ENCODE peak calls at places on chromosomes 6 and 20, in ten cellular contexts. M is T1000, F is left cardiac atrium, Y is amygdala, Q is non-pigmented ciliary epithelial cell, U is GM10248, A is ovary, R is fibroblast of mammary gland, D is HS-27A, B is head of caudate nucleus. T is an unnamed sample.

GRCh38 chr6:112330877-112331260 is 16.3 kb upstream of the RFPL4B start:
- DNase-seq in D (no peak), A (no peak), B (no peak), M (no peak), U (no peak), Q (no peak), R (no peak), F (no peak), Y (no peak), T (no peak)

GRCh38 chr6:170165501-170166117 is 125.3 kb downstream of the DLL1 start:
- DNase-seq in A (peak), D (no peak), M (no peak), R (no peak), Q (no peak), F (no peak), Y (no peak), B (peak), U (no peak), T (no peak)

GRCh38 chr6:3385660-3386151 is 71.1 kb downstream of the SLC22A23 start:
- DNase-seq in U (no peak), F (no peak), B (peak), A (no peak), M (no peak), Y (peak), Q (no peak), R (peak), D (no peak), T (no peak)

GRCh38 chr6:8499540-8499939 is 64.2 kb upstream of the SLC35B3 start:
- DNase-seq in B (no peak), Y (no peak), U (no peak), A (no peak), R (no peak), F (no peak), Q (no peak), M (no peak), D (no peak), T (no peak)

GRCh38 chr6:83310046-83310445 is 116.9 kb downstream of the RWDD2A start:
- DNase-seq in D (no peak), U (no peak), B (no peak), Y (no peak), F (no peak), A (no peak), R (peak), Q (no peak), M (no peak), T (no peak)

GRCh38 chr6:106688177-106688951 is 59.0 kb downstream of the QRSL1 start:
- DNase-seq in Y (no peak), M (no peak), B (no peak), D (no peak), Q (no peak), A (no peak), U (peak), F (no peak), R (no peak), T (no peak)

GRCh38 chr6:95266537-95267258 is 310.6 kb upstream of the MANEA start:
- DNase-seq in F (no peak), B (no peak), R (peak), Q (no peak), A (no peak), Y (no peak), M (no peak), D (no peak), U (no peak), T (no peak)

GRCh38 chr6:53336070-53336469 is 12.7 kb downstream of the ELOVL5 start:
- DNase-seq in A (no peak), B (no peak), R (no peak), F (no peak), Y (no peak), Q (no peak), M (no peak), D (no peak), U (no peak), T (no peak)

GRCh38 chr20:43295263-43295662 is 105.6 kb upstream of the PTPRT start:
- DNase-seq in M (no peak), Y (no peak), U (no peak), F (no peak), Q (no peak), B (no peak), D (no peak), A (no peak), R (no peak), T (no peak)

GRCh38 chr6:117138920-117139319 is 126.4 kb upstream of the VGLL2 start:
- DNase-seq in B (no peak), Y (no peak), Q (no peak), F (no peak), R (no peak), D (no peak), A (no peak), M (no peak), U (no peak), T (no peak)

GRCh38 chr6:63764318-63764916 is 128.8 kb downstream of the PHF3 start:
- DNase-seq in B (no peak), Q (no peak), A (no peak), D (no peak), Y (no peak), R (peak), M (no peak), F (no peak), U (no peak), T (peak)

GRCh38 chr20:26208296-26209091 is 511.8 kb upstream of the ZNF337 start:
- DNase-seq in A (no peak), F (peak), Y (no peak), D (no peak), M (no peak), R (no peak), Q (no peak), B (no peak), U (peak), T (no peak)

GRCh38 chr6:147905721-147906120 is 397.2 kb downstream of the SAMD5 start:
- DNase-seq in B (no peak), R (no peak), D (peak), F (no peak), Q (no peak), M (peak), A (no peak), U (no peak), Y (no peak), T (no peak)

GRCh38 chr6:11854418-11855165 is 76.0 kb upstream of the ADTRP start:
- DNase-seq in M (no peak), F (no peak), U (peak), A (no peak), B (no peak), D (peak), R (peak), Q (peak), Y (no peak), T (no peak)

GRCh38 chr20:32512047-32512385 is 73.1 kb downstream of the NOL4L start:
- DNase-seq in Q (no peak), D (no peak), B (no peak), U (no peak), Y (no peak), M (no peak), R (no peak), F (no peak), A (no peak), T (no peak)

GRCh38 chr6:106572875-106573575 is 56.3 kb downstream of the RTN4IP1 start:
- DNase-seq in B (no peak), D (no peak), Y (no peak), R (no peak), M (no peak), A (no peak), F (no peak), U (no peak), Q (no peak), T (no peak)

GRCh38 chr20:38520261-38520660 is 47.6 kb downstream of the RALGAPB start:
- DNase-seq in R (no peak), Q (no peak), F (no peak), U (no peak), M (no peak), D (no peak), B (no peak), Y (no peak), A (no peak), T (no peak)

GRCh38 chr6:35719830-35720733 is 16.8 kb upstream of the ARMC12 start:
- DNase-seq in U (peak), Q (no peak), D (no peak), A (no peak), Y (peak), R (no peak), B (peak), F (peak), M (no peak), T (no peak)

GRCh38 chr6:143621876-143622605 is 55.7 kb upstream of the PHACTR2 start:
- DNase-seq in Q (peak), A (no peak), U (no peak), D (no peak), R (peak), Y (no peak), F (no peak), M (no peak), B (no peak), T (no peak)

GRCh38 chr6:42118162-42119001 is 24.0 kb downstream of the C6orf132 start:
- DNase-seq in Q (no peak), D (no peak), F (peak), R (no peak), B (no peak), M (no peak), Y (no peak), A (no peak), U (no peak), T (no peak)

GRCh38 chr6:111782887-111783286 is 90.4 kb downstream of the FYN start:
- DNase-seq in U (no peak), M (no peak), Y (no peak), R (no peak), Q (no peak), A (no peak), B (no peak), D (no peak), F (no peak), T (no peak)

GRCh38 chr6:12767016-12767415 is 50.4 kb downstream of the PHACTR1 start:
- DNase-seq in F (no peak), A (no peak), Q (no peak), B (no peak), U (no peak), Y (no peak), M (no peak), D (no peak), R (no peak), T (no peak)

GRCh38 chr6:1387632-1388031 is 1.7 kb upstream of the FOXF2 start:
- DNase-seq in R (no peak), U (no peak), M (no peak), A (no peak), Q (no peak), F (no peak), D (no peak), B (no peak), Y (no peak), T (no peak)

GRCh38 chr6:126607281-126607680 is 267.4 kb downstream of the CENPW start:
- DNase-seq in Y (no peak), A (no peak), F (no peak), R (no peak), Q (no peak), U (no peak), D (no peak), M (no peak), B (no peak), T (no peak)

GRCh38 chr20:38057351-38057972 is 23.9 kb downstream of the RPRD1B start:
- DNase-seq in A (peak), Q (no peak), R (peak), F (peak), B (peak), M (peak), Y (peak), U (peak), D (peak), T (peak)

GRCh38 chr20:3696745-3697587 is 15.2 kb upstream of the ADAM33 start:
- DNase-seq in A (no peak), D (no peak), U (no peak), B (no peak), M (no peak), Y (no peak), F (no peak), R (no peak), Q (no peak), T (no peak)

GRCh38 chr20:31926493-31926892 is 25.4 kb downstream of the PDRG1 start:
- DNase-seq in B (no peak), R (no peak), Q (no peak), Y (no peak), M (no peak), A (no peak), F (no peak), D (no peak), U (no peak), T (no peak)

GRCh38 chr20:57476073-57476526 is 48.8 kb downstream of the CTCFL start:
- DNase-seq in F (no peak), R (no peak), B (no peak), U (no peak), Y (no peak), D (no peak), Q (no peak), M (no peak), A (no peak), T (no peak)

GRCh38 chr20:2754426-2754825 is 46.0 kb downstream of the CPXM1 start:
- DNase-seq in U (no peak), A (no peak), D (no peak), M (no peak), B (no peak), R (no peak), Q (no peak), F (no peak), Y (no peak), T (no peak)

GRCh38 chr20:23606652-23607049 is 934 bp upstream of the CST9 start:
- DNase-seq in A (peak), F (peak), D (peak), U (peak), M (peak), Y (peak), R (peak), Q (no peak), B (peak), T (peak)

GRCh38 chr6:56193846-56194245 is 53.5 kb downstream of the COL21A1 start:
- DNase-seq in Y (no peak), A (no peak), U (no peak), R (peak), D (no peak), F (no peak), B (no peak), M (no peak), Q (no peak), T (no peak)

GRCh38 chr6:111759836-111760785 is 113.1 kb downstream of the FYN start:
- DNase-seq in F (no peak), A (no peak), Y (no peak), M (no peak), U (no peak), B (peak), Q (peak), R (peak), D (peak), T (no peak)

GRCh38 chr6:16953905-16954304 is 147.9 kb upstream of the STMND1 start:
- DNase-seq in Y (no peak), A (no peak), M (no peak), R (no peak), Q (no peak), D (no peak), B (no peak), U (no peak), F (no peak), T (no peak)

GRCh38 chr6:93139408-93140081 is 279.8 kb downstream of the EPHA7 start:
- DNase-seq in A (no peak), D (no peak), Q (no peak), B (no peak), R (no peak), U (no peak), M (no peak), F (no peak), Y (no peak), T (no peak)

GRCh38 chr6:145809211-145809610 is 5.4 kb downstream of the FBXO30 start:
- DNase-seq in Q (no peak), B (no peak), D (no peak), F (no peak), U (peak), A (no peak), R (no peak), M (no peak), Y (no peak), T (no peak)

GRCh38 chr6:85672050-85672449 is 29.4 kb upstream of the SYNCRIP start:
- DNase-seq in Y (no peak), B (no peak), M (no peak), D (no peak), R (peak), Q (no peak), A (no peak), U (no peak), F (no peak), T (no peak)

GRCh38 chr20:25005220-25005619 is 12.7 kb upstream of the APMAP start:
- DNase-seq in U (no peak), D (no peak), A (no peak), B (peak), R (peak), Y (no peak), M (no peak), F (no peak), Q (no peak), T (no peak)

GRCh38 chr6:20534906-20535305 is 649 bp downstream of the CDKAL1 start:
- DNase-seq in B (no peak), Q (no peak), F (no peak), D (no peak), Y (no peak), R (peak), U (no peak), A (no peak), M (no peak), T (no peak)